ENCODE peak calls at places on chromosomes 13 and 19, in ten cellular contexts. R is endothelial cell; E is pulmonary artery endothelial cell; P is HCT116; C is HFFc6; T is activated naive CD4-positive, alpha-beta T cell treated with anti-CD3 and anti-CD28 coated beads, Interleukin-2, amount 10 ng/mL, durations not matched to agents 7 days and 5 days; S is cerebellar cortex; L is T-helper 2 cell; D is stromal cell of bone marrow; X is GM23248. K is an unnamed sample.

GRCh38 chr13:85068231-85068630 is 731.0 kb downstream of the SLITRK6 start:
- DNase-seq in E (no peak), C (no peak), R (no peak), L (no peak), D (no peak), T (no peak), X (no peak), S (no peak), P (no peak), K (no peak)

GRCh38 chr13:77979721-77980377 is 61.2 kb upstream of the EDNRB start:
- DNase-seq in L (no peak), R (no peak), P (no peak), X (peak), S (no peak), C (no peak), E (no peak), T (no peak), D (no peak), K (no peak)

GRCh38 chr19:19214892-19215291 is 3.1 kb downstream of the NCAN start:
- DNase-seq in P (no peak), D (no peak), E (no peak), X (peak), C (peak), T (peak), S (no peak), L (no peak), R (peak), K (no peak)

GRCh38 chr19:33492090-33492489 is 29.5 kb downstream of the PEPD start:
- DNase-seq in E (no peak), R (no peak), D (no peak), X (no peak), S (no peak), C (no peak), L (no peak), P (no peak), T (no peak), K (no peak)

GRCh38 chr13:106612688-106613087 is 44.8 kb upstream of the ARGLU1 start:
- DNase-seq in P (no peak), S (no peak), R (no peak), T (no peak), X (peak), E (no peak), D (no peak), C (no peak), L (no peak), K (no peak)

GRCh38 chr13:80400834-80401450 is 60.0 kb upstream of the SPRY2 start:
- DNase-seq in R (no peak), L (no peak), T (no peak), E (no peak), X (no peak), S (no peak), D (no peak), C (no peak), P (no peak), K (no peak)

GRCh38 chr13:39820606-39821005 is 165.1 kb downstream of the COG6 start:
- DNase-seq in X (no peak), C (no peak), L (no peak), P (no peak), R (no peak), S (no peak), D (no peak), T (no peak), E (no peak), K (no peak)

GRCh38 chr19:55676384-55676783 is 1.4 kb downstream of the EPN1 start:
- DNase-seq in R (no peak), E (no peak), L (no peak), D (no peak), S (peak), C (peak), X (peak), P (no peak), T (no peak), K (no peak)

GRCh38 chr13:110593430-110594130 is 21.8 kb upstream of the NAXD start:
- DNase-seq in T (peak), E (no peak), L (no peak), X (peak), D (peak), R (no peak), S (peak), C (peak), P (peak), K (no peak)

GRCh38 chr19:12913011-12913561 is 6.0 kb downstream of the SYCE2 start:
- DNase-seq in S (peak), R (no peak), X (peak), E (no peak), C (no peak), L (no peak), P (no peak), D (no peak), T (no peak), K (no peak)

GRCh38 chr19:41355035-41355434 is 1.3 kb upstream of the TGFB1 start:
- DNase-seq in D (no peak), X (no peak), C (no peak), P (no peak), E (no peak), S (no peak), T (no peak), L (no peak), R (no peak), K (no peak)

GRCh38 chr19:27894906-27895754 is 1317.8 kb downstream of the UQCRFS1 start:
- DNase-seq in C (no peak), X (no peak), D (no peak), P (no peak), R (no peak), T (no peak), L (no peak), S (no peak), E (no peak), K (no peak)

GRCh38 chr19:46959962-46960556 is 59.6 kb upstream of the NPAS1 start:
- DNase-seq in P (no peak), R (no peak), T (no peak), D (no peak), X (no peak), L (no peak), C (no peak), S (no peak), E (no peak), K (no peak)

GRCh38 chr13:112767506-112768471 is 78.0 kb downstream of the ATP11A start:
- DNase-seq in C (no peak), P (no peak), D (no peak), R (no peak), T (no peak), E (no peak), S (no peak), X (no peak), L (no peak), K (no peak)

GRCh38 chr19:14015454-14016035 is 9.4 kb upstream of the RFX1 start:
- DNase-seq in D (no peak), R (no peak), E (no peak), T (no peak), X (no peak), C (no peak), S (no peak), P (no peak), L (no peak), K (no peak)

GRCh38 chr13:45820106-45820838 is 31.3 kb downstream of the SIAH3 start:
- DNase-seq in R (no peak), P (no peak), T (no peak), D (no peak), X (no peak), L (no peak), S (no peak), E (no peak), C (no peak), K (no peak)

GRCh38 chr19:9128171-9128570 is 1.4 kb upstream of the OR7G3 start:
- DNase-seq in C (no peak), E (peak), X (peak), T (no peak), L (no peak), R (no peak), P (peak), S (no peak), D (no peak), K (no peak)

GRCh38 chr13:75345191-75345590 is 136.8 kb downstream of the TBC1D4 start:
- DNase-seq in D (no peak), P (no peak), S (no peak), X (peak), T (no peak), R (no peak), L (no peak), C (peak), E (no peak), K (no peak)

GRCh38 chr19:6501740-6502648 is at the start of gene TUBB4A:
- DNase-seq in X (no peak), E (no peak), S (peak), R (peak), T (peak), D (no peak), L (no peak), C (no peak), P (no peak), K (no peak)

GRCh38 chr13:28574617-28575142 is 79.8 kb upstream of the FLT1 start:
- DNase-seq in X (peak), R (peak), S (no peak), E (peak), C (peak), T (no peak), D (peak), L (no peak), P (peak), K (no peak)

GRCh38 chr19:47707135-47707925 is 5.9 kb upstream of the EHD2 start:
- DNase-seq in P (peak), T (peak), L (peak), S (peak), D (peak), C (peak), E (peak), R (peak), X (peak), K (no peak)

GRCh38 chr13:73939071-73939380 is 195.2 kb downstream of the KLF12 start:
- DNase-seq in S (no peak), D (no peak), R (no peak), P (no peak), C (no peak), X (no peak), T (no peak), E (no peak), L (no peak), K (no peak)

GRCh38 chr13:82720961-82721360 is 1161.3 kb downstream of the SLITRK1 start:
- DNase-seq in C (no peak), S (no peak), R (no peak), E (no peak), X (no peak), L (no peak), P (no peak), D (no peak), T (no peak), K (no peak)

GRCh38 chr19:2302319-2303208 is 5.4 kb downstream of the LINGO3 start:
- DNase-seq in X (peak), S (no peak), T (no peak), R (no peak), P (no peak), C (no peak), D (no peak), L (no peak), E (no peak), K (no peak)

GRCh38 chr19:10151521-10151920 is 31.8 kb upstream of the EIF3G start:
- DNase-seq in C (no peak), E (no peak), R (no peak), X (no peak), D (no peak), L (no peak), S (peak), T (no peak), P (no peak), K (no peak)

GRCh38 chr19:15291666-15292065 is 40.7 kb downstream of the BRD4 start:
- DNase-seq in R (no peak), S (no peak), L (no peak), X (peak), D (no peak), E (no peak), T (no peak), C (peak), P (no peak), K (no peak)

GRCh38 chr13:75938811-75939525 is 302.8 kb downstream of the LMO7 start:
- DNase-seq in R (no peak), T (no peak), S (peak), P (no peak), C (no peak), X (peak), E (no peak), L (no peak), D (peak), K (no peak)

GRCh38 chr19:6564393-6564792 is 26.6 kb downstream of the CD70 start:
- DNase-seq in T (peak), X (peak), C (no peak), S (no peak), L (no peak), R (no peak), E (no peak), P (no peak), D (no peak), K (no peak)

GRCh38 chr13:48976677-48977625 is 1.2 kb downstream of the FNDC3A start:
- DNase-seq in D (no peak), P (no peak), C (peak), E (no peak), X (peak), L (no peak), S (peak), T (no peak), R (no peak), K (peak)

GRCh38 chr13:109610517-109610916 is 175.9 kb downstream of the IRS2 start:
- DNase-seq in T (peak), S (no peak), L (no peak), R (peak), E (no peak), C (no peak), X (peak), P (peak), D (no peak), K (no peak)

GRCh38 chr19:48190288-48191284 is 20.1 kb downstream of the ZSWIM9 start:
- DNase-seq in R (peak), L (peak), T (peak), C (no peak), S (peak), D (peak), E (no peak), X (no peak), P (peak), K (no peak)

GRCh38 chr19:39497850-39498261 is 891 bp upstream of the DLL3 start:
- DNase-seq in T (peak), L (no peak), C (no peak), R (peak), E (no peak), S (peak), D (no peak), P (no peak), X (peak), K (no peak)

GRCh38 chr13:108408670-108409069 is 139.2 kb downstream of the TNFSF13B start:
- DNase-seq in C (no peak), S (no peak), P (no peak), L (no peak), X (no peak), D (no peak), E (no peak), R (peak), T (peak), K (no peak)

GRCh38 chr13:95207769-95208366 is 93.4 kb downstream of the ABCC4 start:
- DNase-seq in L (no peak), P (no peak), T (no peak), E (no peak), C (no peak), R (no peak), S (no peak), D (no peak), X (no peak), K (no peak)

GRCh38 chr13:24671367-24672117 is 8.7 kb upstream of the ATP12A start:
- DNase-seq in T (no peak), X (peak), L (no peak), E (no peak), P (peak), S (peak), R (peak), D (peak), C (peak), K (no peak)

GRCh38 chr13:102234618-102235017 is 167.2 kb downstream of the FGF14 start:
- DNase-seq in C (no peak), D (no peak), L (no peak), X (no peak), E (no peak), P (no peak), R (no peak), T (no peak), S (no peak), K (no peak)

GRCh38 chr13:99969934-99970760 is 1.4 kb downstream of the ZIC5 start:
- DNase-seq in E (no peak), T (peak), R (peak), P (peak), L (peak), X (peak), S (peak), D (no peak), C (no peak), K (no peak)